ENCODE peak calls at places on chromosomes 7 and 10, in six cellular contexts. V, D, X, R, Q and F are unnamed samples.
A peak's percentile ranks its signal among the peaks of the same experiment; 100 is the strongest.

GRCh38 chr7:47326808-47327207 is 255.1 kb downstream of the TNS3 start:
- DNase-seq in Q (no peak), V (peak; percentile 24), R (no peak), X (no peak), D (no peak), F (peak; percentile 76)

GRCh38 chr7:75992083-75992755 is 2.2 kb downstream of the TMEM120A start:
- DNase-seq in X (peak; percentile 75), D (no peak), V (no peak), Q (peak; percentile 69), R (peak; percentile 67), F (no peak)

GRCh38 chr7:128398016-128398840 is 11.6 kb downstream of the IMPDH1 start:
- DNase-seq in R (no peak), X (no peak), V (peak; percentile 32), Q (no peak), D (peak; percentile 71), F (no peak)

GRCh38 chr10:73060738-73061635 is 35.7 kb downstream of the P4HA1 start:
- DNase-seq in R (no peak), V (no peak), Q (no peak), X (no peak), D (no peak), F (no peak)

GRCh38 chr10:24278519-24278889 is 69.6 kb downstream of the KIAA1217 start:
- DNase-seq in Q (no peak), R (no peak), X (no peak), V (no peak), D (no peak), F (no peak)

GRCh38 chr10:88019753-88020152 is 156.3 kb downstream of the PTEN start:
- DNase-seq in Q (no peak), D (no peak), V (no peak), R (no peak), X (no peak), F (no peak)

GRCh38 chr7:28853150-28853549 is 105.0 kb downstream of the TRIL start:
- DNase-seq in Q (no peak), V (no peak), D (no peak), X (no peak), R (no peak), F (no peak)

GRCh38 chr10:96585726-96586418 is 940 bp downstream of the TM9SF3 start:
- DNase-seq in R (no peak), X (no peak), D (no peak), Q (no peak), V (no peak), F (no peak)

GRCh38 chr7:46854958-46855473 is 726.9 kb downstream of the TNS3 start:
- DNase-seq in Q (no peak), D (no peak), V (peak; percentile 56), R (no peak), X (no peak), F (no peak)

GRCh38 chr10:91672021-91672608 is 39.2 kb upstream of the PPP1R3C start:
- DNase-seq in V (peak; percentile 22), D (no peak), X (no peak), R (no peak), Q (no peak), F (no peak)

GRCh38 chr10:63986536-63986935 is 465.3 kb downstream of the REEP3 start:
- DNase-seq in R (no peak), D (no peak), X (no peak), Q (no peak), V (no peak), F (no peak)

GRCh38 chr10:63987212-63987611 is 466.0 kb downstream of the REEP3 start:
- DNase-seq in Q (no peak), R (no peak), D (no peak), V (no peak), X (no peak), F (no peak)
- TF ChIP-seq CTCF in Q (no peak), R (no peak), D (no peak), V (no peak), X (no peak), F (no peak)

DNA sequence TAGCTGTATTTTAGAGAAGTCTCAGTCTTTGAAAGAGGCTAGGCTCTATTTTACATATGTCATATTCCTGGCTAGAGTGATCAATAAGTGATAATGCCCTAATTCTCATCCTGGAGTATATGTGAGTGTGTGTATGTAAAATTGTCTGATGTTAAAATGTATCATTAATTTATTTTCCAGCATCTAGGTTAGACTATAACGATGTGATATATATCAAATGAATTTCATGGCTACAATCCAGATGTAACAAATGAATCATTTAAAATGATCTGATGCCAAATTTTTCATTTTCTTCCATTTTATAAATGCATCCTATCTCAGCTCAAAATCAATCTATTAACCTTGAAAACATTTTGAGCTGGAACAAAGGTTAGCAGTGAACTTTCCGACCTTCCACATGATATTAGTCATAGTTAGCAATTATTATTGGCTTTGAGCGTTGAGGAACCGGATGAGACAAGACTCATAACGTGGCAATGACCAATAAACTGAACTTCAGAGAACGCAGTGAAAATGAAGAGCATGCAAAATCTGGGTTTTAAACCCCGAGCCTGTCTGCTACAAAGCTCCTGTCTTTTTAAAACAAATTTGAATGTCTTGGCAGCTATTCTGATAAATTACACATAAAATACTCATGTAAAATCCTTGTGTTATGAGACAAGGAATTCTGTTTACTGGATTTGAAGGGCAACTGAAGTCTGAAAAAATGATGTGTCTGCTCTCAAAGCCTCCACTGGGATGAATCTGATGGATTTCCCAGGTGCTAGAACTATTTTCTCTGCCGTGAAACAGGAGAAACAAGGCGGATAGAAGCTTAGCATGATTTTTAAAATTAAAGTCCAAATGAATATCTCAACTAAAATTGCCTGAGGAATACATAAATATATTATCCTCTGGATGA is 74.6 kb upstream of the ITGB1 start:
- DNase-seq in V (peak; percentile 65), X (no peak), R (no peak), D (no peak), Q (no peak), F (no peak)
- H3K27ac ChIP-seq in V (peak overlapping the region; percentile 58), X (no peak overlapping the region), R (no peak overlapping the region), D (no peak overlapping the region), Q (no peak overlapping the region), F (no peak overlapping the region)

GRCh38 chr10:102656026-102656425 is 11.7 kb downstream of the TRIM8 start:
- DNase-seq in D (no peak), R (peak; percentile 58), Q (no peak), V (no peak), X (peak; percentile 67), F (peak; percentile 55)
- H3K36me3 ChIP-seq in D (peaks cover 71% of the 10 kb centered on the region), R (no peaks in the 10 kb centered on the region), Q (peaks cover 66% of the 10 kb centered on the region), V (peaks cover 61% of the 10 kb centered on the region), X (peaks cover 3% of the 10 kb centered on the region), F (peaks cover 21% of the 10 kb centered on the region)

GRCh38 chr10:128489324-128490247 is 363.4 kb upstream of the MKI67 start:
- DNase-seq in R (no peak), Q (no peak), V (no peak), D (no peak), X (no peak), F (no peak)

GRCh38 chr10:128491686-128492085 is 365.5 kb upstream of the MKI67 start:
- DNase-seq in Q (no peak), X (no peak), R (no peak), D (no peak), V (no peak), F (no peak)

GRCh38 chr10:128497660-128498377 is 371.6 kb upstream of the MKI67 start:
- DNase-seq in X (peak; percentile 65), Q (no peak), V (no peak), D (no peak), R (no peak), F (no peak)

GRCh38 chr10:128494665-128495064 is 368.4 kb upstream of the MKI67 start:
- DNase-seq in R (no peak), D (no peak), X (no peak), V (no peak), Q (no peak), F (no peak)

GRCh38 chr10:128493811-128494210 is 367.6 kb upstream of the MKI67 start:
- DNase-seq in Q (no peak), D (no peak), R (no peak), X (no peak), V (no peak), F (no peak)
- TF ChIP-seq CTCF in Q (no peak), D (no peak), R (no peak), X (no peak), V (no peak), F (no peak)

DNA sequence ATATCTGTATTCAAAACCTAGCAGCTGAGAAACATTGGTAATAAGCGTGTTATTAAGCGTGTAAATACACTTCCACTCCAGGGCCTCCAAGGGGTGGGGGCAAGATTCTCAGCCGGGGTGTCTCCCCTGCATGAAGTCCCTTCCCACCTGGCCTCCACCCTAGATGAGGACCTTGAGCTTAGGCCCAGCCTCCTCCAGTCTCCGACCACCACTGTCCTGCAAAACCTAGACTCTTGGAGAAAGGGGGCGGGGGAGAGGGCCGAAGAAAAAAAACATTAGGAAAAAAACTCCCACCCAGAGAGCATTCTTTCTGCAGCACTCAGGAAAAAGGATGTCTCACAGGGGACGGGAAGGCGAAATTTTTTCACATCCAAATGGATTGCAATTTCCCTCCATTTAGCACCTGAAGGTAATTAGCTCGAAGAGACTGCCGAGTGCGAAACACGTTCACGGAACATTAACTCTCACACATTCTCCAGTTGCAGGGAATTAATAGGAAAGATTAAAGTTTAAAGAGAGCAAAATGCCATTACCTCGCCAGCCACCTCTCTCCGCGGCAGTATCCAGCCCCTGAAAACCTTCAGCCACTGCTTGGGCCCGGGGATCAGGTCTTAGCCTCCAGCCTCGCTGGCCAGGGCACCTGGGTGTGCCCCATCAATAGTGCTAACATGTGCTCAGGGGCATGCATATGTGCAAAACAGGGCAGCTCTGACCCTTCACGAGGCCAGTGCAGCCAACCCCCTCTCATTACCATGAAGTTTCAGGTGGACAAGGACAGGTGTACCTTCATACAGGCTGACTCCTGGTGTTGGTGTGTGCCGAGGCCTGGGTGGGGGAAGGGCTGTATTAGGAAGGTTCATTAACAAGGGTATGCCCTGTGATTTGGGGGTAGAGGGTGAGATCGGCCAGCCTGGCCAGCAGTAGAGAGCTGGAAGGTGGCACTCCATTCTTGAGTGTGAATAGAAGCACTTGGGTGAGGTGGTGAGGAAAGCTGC is 77.2 kb downstream of the HIF1AN start:
- DNase-seq in D (no peak), R (no peak), Q (no peak), V (no peak), X (no peak), F (no peak)
- H3K27ac ChIP-seq in D (no peak overlapping the region), R (no peak overlapping the region), Q (no peak overlapping the region), V (no peak overlapping the region), X (no peak overlapping the region), F (no peak overlapping the region)

GRCh38 chr10:131936756-131937155 is 35.9 kb downstream of the PPP2R2D start:
- DNase-seq in V (no peak), X (peak; percentile 45), R (no peak), Q (no peak), D (no peak), F (no peak)

GRCh38 chr10:131934769-131935168 is 34.0 kb downstream of the PPP2R2D start:
- DNase-seq in V (no peak), X (peak; percentile 59), Q (no peak), R (no peak), D (peak; percentile 20), F (no peak)

GRCh38 chr10:131933695-131934086 is 32.9 kb downstream of the PPP2R2D start:
- DNase-seq in Q (no peak), D (no peak), X (no peak), V (no peak), R (no peak), F (no peak)

GRCh38 chr10:131933016-131933694 is 32.3 kb downstream of the PPP2R2D start:
- DNase-seq in D (no peak), V (no peak), Q (no peak), R (no peak), X (peak; percentile 69), F (no peak)

DNA sequence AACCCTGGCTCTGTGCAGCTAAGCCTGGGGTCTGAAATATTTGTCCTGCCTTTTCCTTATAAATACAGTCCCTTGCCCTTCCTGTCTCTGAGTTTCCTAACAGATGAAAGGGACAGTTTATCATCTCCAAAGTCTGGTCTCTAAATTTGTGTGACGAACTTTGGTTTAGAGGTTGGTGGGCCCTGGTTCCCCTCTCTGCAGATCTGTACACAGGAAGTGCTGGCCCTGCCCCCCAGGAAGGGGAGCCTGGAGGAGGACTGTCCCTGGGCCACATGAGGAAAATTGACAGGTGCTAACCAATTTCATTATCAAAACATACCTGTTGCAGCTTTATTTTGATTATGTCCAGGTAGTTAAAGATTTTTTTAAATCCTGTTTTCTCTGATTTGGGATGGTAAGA is 34.5 kb downstream of the PPP2R2D start:
- DNase-seq in R (no peak), X (peak; percentile 13), Q (no peak), V (no peak), D (no peak), F (no peak)
- H3K36me3 ChIP-seq in R (no peaks in the 10 kb centered on the region), X (no peaks in the 10 kb centered on the region), Q (peaks cover 44% of the 10 kb centered on the region), V (peaks cover 14% of the 10 kb centered on the region), D (peaks cover 49% of the 10 kb centered on the region), F (peaks cover 10% of the 10 kb centered on the region)